ENCODE peak calls at places on chromosomes 11 and 22, in four cellular contexts. X is CD4-positive, CD25-positive, alpha-beta regulatory T cell; T is ureter; O is astrocyte. B is an unnamed sample.
A peak's percentile ranks its signal among the peaks of the same experiment; 100 is the strongest.

GRCh38 chr11:132888226-132888625 is 644.1 kb downstream of the OPCML start:
- DNase-seq in X (no peak), T (no peak), O (no peak), B (no peak)

GRCh38 chr11:6556139-6556949 is 47.1 kb downstream of the RRP8 start:
- DNase-seq in X (no peak), T (no peak), O (no peak), B (no peak)

GRCh38 chr22:24338701-24339451 is 68.2 kb downstream of the SPECC1L start:
- DNase-seq in X (no peak), T (no peak), O (peak; percentile 64), B (no peak)

GRCh38 chr22:27879923-27880322 is 39.1 kb downstream of the PITPNB start:
- DNase-seq in X (no peak), T (no peak), O (peak; percentile 31), B (no peak)

GRCh38 chr22:20117656-20118571 is 888 bp upstream of the TRMT2A start:
- DNase-seq in X (peak; percentile 30), T (no peak), O (peak; percentile 22), B (no peak)

GRCh38 chr11:91394718-91395414 is 829.8 kb upstream of the FAT3 start:
- DNase-seq in X (no peak), T (no peak), O (no peak), B (no peak)

GRCh38 chr11:12382451-12382850 is 5.1 kb downstream of the PARVA start:
- DNase-seq in X (no peak), T (no peak), O (no peak), B (no peak)

GRCh38 chr22:28151241-28151640 is 232.2 kb upstream of the PITPNB start:
- DNase-seq in X (no peak), T (no peak), O (no peak), B (no peak)

GRCh38 chr11:65786008-65786785 is 666 bp upstream of the OVOL1 start:
- DNase-seq in X (no peak), T (no peak), O (no peak), B (peak; percentile 39)

GRCh38 chr22:47329727-47330653 is 567.5 kb downstream of the TBC1D22A start:
- DNase-seq in X (no peak), T (no peak), O (no peak), B (no peak)

GRCh38 chr11:10139656-10140055 is 154.4 kb downstream of the SBF2 start:
- DNase-seq in X (no peak), T (no peak), O (peak; percentile 89), B (no peak)

GRCh38 chr22:27386186-27386585 is 415.4 kb downstream of the MN1 start:
- DNase-seq in X (no peak), T (no peak), O (no peak), B (peak; percentile 15)

GRCh38 chr11:128179049-128179448 is 408.3 kb downstream of the ETS1 start:
- DNase-seq in X (no peak), T (no peak), O (no peak), B (no peak)

GRCh38 chr11:16081756-16082531 is 274.4 kb downstream of the SOX6 start:
- DNase-seq in X (no peak), T (no peak), O (no peak), B (no peak)

GRCh38 chr22:42300286-42301071 is 30.0 kb upstream of the TCF20 start:
- DNase-seq in X (no peak), T (no peak), O (no peak), B (peak; percentile 63)

GRCh38 chr22:22955276-22955798 is 67.7 kb downstream of the IGLL5 start:
- DNase-seq in X (no peak), T (no peak), O (no peak), B (no peak)

GRCh38 chr22:50483977-50484853 is 2.4 kb upstream of the MIOX start:
- DNase-seq in X (no peak), T (no peak), O (no peak), B (no peak)

GRCh38 chr11:128694618-128695481 is 978 bp downstream of the FLI1 start:
- DNase-seq in X (no peak), T (no peak), O (no peak), B (peak; percentile 55)

GRCh38 chr22:45948081-45948648 is 28.8 kb downstream of the WNT7B start:
- DNase-seq in X (no peak), T (no peak), O (no peak), B (no peak)

GRCh38 chr22:48238966-48239365 is 1476.5 kb downstream of the TBC1D22A start:
- DNase-seq in X (no peak), T (peak; percentile 17), O (no peak), B (no peak)

GRCh38 chr11:16812274-16812673 is 73.8 kb downstream of the C11orf58 start:
- DNase-seq in X (no peak), T (no peak), O (no peak), B (no peak)